ENCODE peak calls at places on chromosomes 3 and 15, in eight cellular contexts. One of them, this sample, is unnamed.

GRCh38 chr3:76051145-76051544 is 265.8 kb upstream of the ZNF717 start:
- DNase-seq in epithelial cell of esophagus: peak
- DNase-seq in brain microvascular endothelial cell: no peak
- DNase-seq in PC-3: peak
- DNase-seq in prostate gland: no peak
- DNase-seq in transverse colon: no peak
- DNase-seq in HCT116: no peak
- DNase-seq in upper lobe of right lung: no peak
- DNase-seq in this sample: no peak

GRCh38 chr3:194874783-194875182 is 189.1 kb downstream of the FAM43A start:
- DNase-seq in epithelial cell of esophagus: no peak
- DNase-seq in brain microvascular endothelial cell: no peak
- DNase-seq in PC-3: no peak
- DNase-seq in prostate gland: no peak
- DNase-seq in transverse colon: no peak
- DNase-seq in HCT116: no peak
- DNase-seq in upper lobe of right lung: no peak
- DNase-seq in this sample: no peak

GRCh38 chr3:140442621-140443020 is 235.2 kb upstream of the TRIM42 start:
- DNase-seq in epithelial cell of esophagus: no peak
- DNase-seq in brain microvascular endothelial cell: no peak
- DNase-seq in PC-3: no peak
- DNase-seq in prostate gland: no peak
- DNase-seq in transverse colon: no peak
- DNase-seq in HCT116: no peak
- DNase-seq in upper lobe of right lung: no peak
- DNase-seq in this sample: no peak

GRCh38 chr3:169243122-169243521 is 420.4 kb downstream of the MECOM start:
- DNase-seq in epithelial cell of esophagus: no peak
- DNase-seq in brain microvascular endothelial cell: peak
- DNase-seq in PC-3: no peak
- DNase-seq in prostate gland: no peak
- DNase-seq in transverse colon: no peak
- DNase-seq in HCT116: no peak
- DNase-seq in upper lobe of right lung: no peak
- DNase-seq in this sample: no peak

GRCh38 chr3:194204793-194205065 is 68.8 kb downstream of the HES1 start:
- DNase-seq in epithelial cell of esophagus: peak
- DNase-seq in brain microvascular endothelial cell: no peak
- DNase-seq in PC-3: peak
- DNase-seq in prostate gland: peak
- DNase-seq in transverse colon: no peak
- DNase-seq in HCT116: no peak
- DNase-seq in upper lobe of right lung: no peak
- DNase-seq in this sample: no peak

GRCh38 chr3:117893638-117894037 is 1141.0 kb downstream of the IGSF11 start:
- DNase-seq in epithelial cell of esophagus: peak
- DNase-seq in brain microvascular endothelial cell: no peak
- DNase-seq in PC-3: peak
- DNase-seq in prostate gland: no peak
- DNase-seq in transverse colon: no peak
- DNase-seq in HCT116: no peak
- DNase-seq in upper lobe of right lung: no peak
- DNase-seq in this sample: no peak

GRCh38 chr3:82938821-82939328 is 1177.4 kb upstream of the GBE1 start:
- DNase-seq in epithelial cell of esophagus: no peak
- DNase-seq in brain microvascular endothelial cell: no peak
- DNase-seq in PC-3: no peak
- DNase-seq in prostate gland: no peak
- DNase-seq in transverse colon: peak
- DNase-seq in HCT116: no peak
- DNase-seq in upper lobe of right lung: peak
- DNase-seq in this sample: peak

GRCh38 chr3:94069242-94069813 is 6.5 kb downstream of the NSUN3 start:
- DNase-seq in epithelial cell of esophagus: peak
- DNase-seq in brain microvascular endothelial cell: no peak
- DNase-seq in PC-3: peak
- DNase-seq in prostate gland: no peak
- DNase-seq in transverse colon: no peak
- DNase-seq in HCT116: no peak
- DNase-seq in upper lobe of right lung: no peak
- DNase-seq in this sample: no peak

GRCh38 chr3:114700637-114701234 is 406.9 kb downstream of the TIGIT start:
- DNase-seq in epithelial cell of esophagus: no peak
- DNase-seq in brain microvascular endothelial cell: no peak
- DNase-seq in PC-3: no peak
- DNase-seq in prostate gland: no peak
- DNase-seq in transverse colon: no peak
- DNase-seq in HCT116: no peak
- DNase-seq in upper lobe of right lung: no peak
- DNase-seq in this sample: no peak

GRCh38 chr3:45905755-45906154 is 19.4 kb downstream of the CCR9 start:
- DNase-seq in epithelial cell of esophagus: no peak
- DNase-seq in brain microvascular endothelial cell: no peak
- DNase-seq in PC-3: no peak
- DNase-seq in prostate gland: no peak
- DNase-seq in transverse colon: no peak
- DNase-seq in HCT116: no peak
- DNase-seq in upper lobe of right lung: no peak
- DNase-seq in this sample: no peak

GRCh38 chr3:23659274-23659673 is 146.5 kb upstream of the UBE2E1 start:
- DNase-seq in epithelial cell of esophagus: no peak
- DNase-seq in brain microvascular endothelial cell: no peak
- DNase-seq in PC-3: no peak
- DNase-seq in prostate gland: no peak
- DNase-seq in transverse colon: no peak
- DNase-seq in HCT116: no peak
- DNase-seq in upper lobe of right lung: no peak
- DNase-seq in this sample: no peak

GRCh38 chr3:62873672-62874397 is 1.4 kb downstream of the CADPS start:
- DNase-seq in epithelial cell of esophagus: peak
- DNase-seq in brain microvascular endothelial cell: no peak
- DNase-seq in PC-3: no peak
- DNase-seq in prostate gland: peak
- DNase-seq in transverse colon: peak
- DNase-seq in HCT116: no peak
- DNase-seq in upper lobe of right lung: no peak
- DNase-seq in this sample: peak

GRCh38 chr3:186826978-186827857 is 15.3 kb upstream of the ADIPOQ start:
- DNase-seq in epithelial cell of esophagus: peak
- DNase-seq in brain microvascular endothelial cell: peak
- DNase-seq in PC-3: peak
- DNase-seq in prostate gland: peak
- DNase-seq in transverse colon: peak
- DNase-seq in HCT116: peak
- DNase-seq in upper lobe of right lung: peak
- DNase-seq in this sample: peak

GRCh38 chr15:40904552-40905201 is 10.4 kb downstream of the VPS18 start:
- DNase-seq in epithelial cell of esophagus: no peak
- DNase-seq in brain microvascular endothelial cell: no peak
- DNase-seq in PC-3: no peak
- DNase-seq in prostate gland: no peak
- DNase-seq in transverse colon: no peak
- DNase-seq in HCT116: no peak
- DNase-seq in upper lobe of right lung: peak
- DNase-seq in this sample: no peak

GRCh38 chr15:40901053-40901443 is 6.8 kb downstream of the VPS18 start:
- DNase-seq in epithelial cell of esophagus: no peak
- DNase-seq in brain microvascular endothelial cell: no peak
- DNase-seq in PC-3: no peak
- DNase-seq in prostate gland: no peak
- DNase-seq in transverse colon: no peak
- DNase-seq in HCT116: no peak
- DNase-seq in upper lobe of right lung: no peak
- DNase-seq in this sample: no peak

GRCh38 chr15:40899536-40900207 is 5.4 kb downstream of the VPS18 start:
- DNase-seq in epithelial cell of esophagus: no peak
- DNase-seq in brain microvascular endothelial cell: no peak
- DNase-seq in PC-3: no peak
- DNase-seq in prostate gland: no peak
- DNase-seq in transverse colon: no peak
- DNase-seq in HCT116: no peak
- DNase-seq in upper lobe of right lung: no peak
- DNase-seq in this sample: no peak

GRCh38 chr15:40902605-40903561 is 8.6 kb downstream of the VPS18 start:
- DNase-seq in epithelial cell of esophagus: peak
- DNase-seq in brain microvascular endothelial cell: no peak
- DNase-seq in PC-3: no peak
- DNase-seq in prostate gland: no peak
- DNase-seq in transverse colon: no peak
- DNase-seq in HCT116: no peak
- DNase-seq in upper lobe of right lung: peak
- DNase-seq in this sample: peak

GRCh38 chr15:40900256-40901052 is 6.2 kb downstream of the VPS18 start:
- DNase-seq in epithelial cell of esophagus: no peak
- DNase-seq in brain microvascular endothelial cell: no peak
- DNase-seq in PC-3: no peak
- DNase-seq in prostate gland: no peak
- DNase-seq in transverse colon: no peak
- DNase-seq in HCT116: no peak
- DNase-seq in upper lobe of right lung: no peak
- DNase-seq in this sample: no peak
- H3K4me3 ChIP-seq in epithelial cell of esophagus: no peak
- H3K4me3 ChIP-seq in brain microvascular endothelial cell: no peak
- H3K4me3 ChIP-seq in PC-3: no peak
- H3K4me3 ChIP-seq in prostate gland: no peak
- H3K4me3 ChIP-seq in transverse colon: no peak
- H3K4me3 ChIP-seq in HCT116: no peak
- H3K4me3 ChIP-seq in upper lobe of right lung: no peak
- H3K4me3 ChIP-seq in this sample: no peak

GRCh38 chr15:26102988-26103387 is 239.9 kb upstream of the ATP10A start:
- DNase-seq in epithelial cell of esophagus: no peak
- DNase-seq in brain microvascular endothelial cell: no peak
- DNase-seq in PC-3: peak
- DNase-seq in prostate gland: no peak
- DNase-seq in transverse colon: no peak
- DNase-seq in HCT116: no peak
- DNase-seq in upper lobe of right lung: no peak
- DNase-seq in this sample: no peak

GRCh38 chr15:26106556-26106955 is 243.4 kb upstream of the ATP10A start:
- DNase-seq in epithelial cell of esophagus: no peak
- DNase-seq in brain microvascular endothelial cell: no peak
- DNase-seq in PC-3: no peak
- DNase-seq in prostate gland: no peak
- DNase-seq in transverse colon: no peak
- DNase-seq in HCT116: no peak
- DNase-seq in upper lobe of right lung: no peak
- DNase-seq in this sample: no peak

GRCh38 chr15:26098801-26099200 is 235.7 kb upstream of the ATP10A start:
- DNase-seq in epithelial cell of esophagus: no peak
- DNase-seq in brain microvascular endothelial cell: no peak
- DNase-seq in PC-3: no peak
- DNase-seq in prostate gland: no peak
- DNase-seq in transverse colon: no peak
- DNase-seq in HCT116: no peak
- DNase-seq in upper lobe of right lung: no peak
- DNase-seq in this sample: no peak

GRCh38 chr15:26101443-26101842 is 238.3 kb upstream of the ATP10A start:
- DNase-seq in epithelial cell of esophagus: no peak
- DNase-seq in brain microvascular endothelial cell: no peak
- DNase-seq in PC-3: no peak
- DNase-seq in prostate gland: no peak
- DNase-seq in transverse colon: no peak
- DNase-seq in HCT116: no peak
- DNase-seq in upper lobe of right lung: no peak
- DNase-seq in this sample: no peak

DNA sequence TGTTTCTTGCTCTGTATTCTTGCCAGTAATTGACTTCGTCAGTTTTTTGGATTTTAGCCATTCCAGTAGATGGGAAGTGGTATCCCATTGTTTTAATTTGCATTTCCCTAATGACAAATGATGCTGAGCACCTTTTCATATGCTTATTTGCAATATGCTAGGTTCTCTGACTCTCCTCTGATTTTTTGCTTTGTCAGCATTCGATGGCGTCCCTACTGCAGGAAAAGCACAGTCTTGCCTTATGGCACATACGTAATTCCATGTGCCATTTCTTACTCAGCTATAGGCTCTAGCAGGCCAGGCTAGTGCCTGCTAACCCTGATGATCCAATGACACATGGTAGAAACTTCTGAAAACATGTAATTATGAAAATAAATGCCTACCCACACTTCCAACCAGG is 239.2 kb upstream of the ATP10A start:
- DNase-seq in epithelial cell of esophagus: no peak
- DNase-seq in brain microvascular endothelial cell: no peak
- DNase-seq in PC-3: no peak
- DNase-seq in prostate gland: no peak
- DNase-seq in transverse colon: no peak
- DNase-seq in HCT116: no peak
- DNase-seq in upper lobe of right lung: no peak
- DNase-seq in this sample: no peak
- H3K4me3 ChIP-seq in epithelial cell of esophagus: no peak
- H3K4me3 ChIP-seq in brain microvascular endothelial cell: no peak
- H3K4me3 ChIP-seq in PC-3: no peak
- H3K4me3 ChIP-seq in prostate gland: no peak
- H3K4me3 ChIP-seq in transverse colon: no peak
- H3K4me3 ChIP-seq in HCT116: no peak
- H3K4me3 ChIP-seq in upper lobe of right lung: no peak
- H3K4me3 ChIP-seq in this sample: no peak

DNA sequence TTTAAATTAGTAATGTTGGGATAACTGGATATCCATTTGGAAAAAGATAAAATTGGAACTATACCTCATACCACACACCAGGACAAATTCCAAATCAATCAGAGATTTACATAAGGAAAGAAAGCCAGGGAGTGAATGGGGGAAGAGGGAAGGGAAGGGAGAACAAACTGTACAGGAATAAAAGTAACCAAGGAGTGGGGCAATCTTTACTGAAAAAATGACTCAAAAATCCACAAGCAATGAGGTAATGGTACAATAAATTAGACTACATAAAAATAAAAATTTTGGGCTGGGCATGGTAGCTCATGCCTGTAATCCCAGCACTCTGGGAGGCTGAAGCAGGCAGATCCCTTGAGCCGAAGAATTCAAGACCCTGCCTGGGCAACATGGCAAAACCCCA is 82.6 kb downstream of the MLH1 start:
- DNase-seq in epithelial cell of esophagus: no peak
- DNase-seq in brain microvascular endothelial cell: no peak
- DNase-seq in PC-3: no peak
- DNase-seq in prostate gland: no peak
- DNase-seq in transverse colon: no peak
- DNase-seq in HCT116: no peak
- DNase-seq in upper lobe of right lung: no peak
- DNase-seq in this sample: no peak
- H3K4me3 ChIP-seq in epithelial cell of esophagus: no peak
- H3K4me3 ChIP-seq in brain microvascular endothelial cell: no peak
- H3K4me3 ChIP-seq in PC-3: no peak
- H3K4me3 ChIP-seq in prostate gland: no peak
- H3K4me3 ChIP-seq in transverse colon: no peak
- H3K4me3 ChIP-seq in HCT116: no peak
- H3K4me3 ChIP-seq in upper lobe of right lung: no peak
- H3K4me3 ChIP-seq in this sample: no peak

DNA sequence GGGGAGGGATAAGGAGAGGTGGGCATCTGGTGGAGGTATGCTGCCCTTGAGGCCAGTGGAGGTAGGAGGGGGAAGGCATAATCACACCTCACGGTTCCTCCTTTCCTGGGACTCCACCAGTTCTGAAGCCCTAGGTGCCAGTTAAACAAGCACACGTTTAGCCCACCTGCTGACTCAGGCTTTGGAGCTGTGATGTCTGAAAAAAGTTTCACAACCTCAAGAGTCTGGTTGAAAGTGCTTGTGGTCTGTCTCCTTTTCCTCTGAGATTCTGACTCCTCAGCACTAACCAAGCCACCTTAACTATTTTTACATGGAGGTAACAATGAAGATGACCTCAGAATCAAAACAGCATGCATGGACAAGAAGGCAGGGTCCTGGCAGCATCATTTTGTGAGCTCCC is 23.0 kb downstream of the HPS3 start:
- DNase-seq in epithelial cell of esophagus: peak
- DNase-seq in brain microvascular endothelial cell: peak
- DNase-seq in PC-3: no peak
- DNase-seq in prostate gland: no peak
- DNase-seq in transverse colon: no peak
- DNase-seq in HCT116: no peak
- DNase-seq in upper lobe of right lung: no peak
- DNase-seq in this sample: no peak
- H3K4me3 ChIP-seq in epithelial cell of esophagus: no peak
- H3K4me3 ChIP-seq in brain microvascular endothelial cell: no peak
- H3K4me3 ChIP-seq in PC-3: no peak
- H3K4me3 ChIP-seq in prostate gland: no peak
- H3K4me3 ChIP-seq in transverse colon: no peak
- H3K4me3 ChIP-seq in HCT116: no peak
- H3K4me3 ChIP-seq in upper lobe of right lung: no peak
- H3K4me3 ChIP-seq in this sample: no peak

This sample was measured in lower lobe of right lung.